ENCODE peak calls at places on chromosomes 4 and X, in eight cellular contexts. H, R, F, W, L, Z, J and Q are unnamed samples.

GRCh38 chr4:1201851-1202525 is 29.6 kb upstream of the SPON2 start:
- DNase-seq in W (peak; percentile 79), Z (peak; percentile 74), F (peak; percentile 67), J (no peak), L (no peak), H (peak; percentile 75), R (peak; percentile 95), Q (peak; percentile 92)

GRCh38 chr4:140697709-140698560 is 58.2 kb downstream of the TBC1D9 start:
- DNase-seq in H (no peak), R (no peak), Z (no peak), L (no peak), F (no peak), J (no peak), W (no peak), Q (no peak)

GRCh38 chr4:41024556-41025491 is 189.5 kb downstream of the APBB2 start:
- DNase-seq in L (no peak), Z (no peak), W (no peak), J (no peak), F (no peak), H (no peak), R (no peak), Q (no peak)

GRCh38 chr4:119034276-119035008 is 101.2 kb upstream of the MYOZ2 start:
- DNase-seq in W (no peak), F (no peak), L (no peak), R (no peak), J (no peak), Z (no peak), H (no peak), Q (no peak)

GRCh38 chr4:68576272-68577100 is at the start of gene UGT2B17:
- DNase-seq in H (no peak), R (no peak), F (no peak), J (no peak), W (no peak), L (no peak), Z (no peak), Q (no peak)

GRCh38 chr4:128455480-128455879 is 167.9 kb upstream of the PGRMC2 start:
- DNase-seq in F (no peak), R (no peak), Z (no peak), J (no peak), H (no peak), W (no peak), L (no peak), Q (no peak)

GRCh38 chrX:129957241-129958099 is 25.0 kb upstream of the BCORL1 start:
- DNase-seq in H (peak; percentile 83), F (peak; percentile 71), R (peak; percentile 30), J (peak; percentile 31), W (peak; percentile 56), L (no peak), Z (no peak), Q (peak; percentile 65)

GRCh38 chr4:72987741-72988729 is 81.5 kb downstream of the COX18 start:
- DNase-seq in W (no peak), F (no peak), L (no peak), R (peak; percentile 37), Z (no peak), J (no peak), H (no peak), Q (no peak)

GRCh38 chr4:5888222-5888701 is 4.6 kb downstream of the CRMP1 start:
- DNase-seq in H (no peak), F (no peak), W (no peak), J (peak; percentile 29), Z (no peak), L (no peak), R (no peak), Q (no peak)

GRCh38 chr4:1369484-1370079 is 22.6 kb downstream of the UVSSA start:
- DNase-seq in Z (no peak), R (no peak), L (no peak), H (peak; percentile 27), F (no peak), J (no peak), W (no peak), Q (no peak)

GRCh38 chrX:24097741-24098140 is 43.0 kb downstream of the EIF2S3 start:
- DNase-seq in W (no peak), R (no peak), H (no peak), F (no peak), J (no peak), L (no peak), Z (no peak), Q (no peak)

GRCh38 chr4:147723316-147723715 is 8.6 kb upstream of the ARHGAP10 start:
- DNase-seq in Z (no peak), R (peak; percentile 55), J (no peak), F (peak; percentile 37), H (no peak), L (no peak), W (no peak), Q (no peak)